ENCODE peak calls at places on chromosome 16, in seven cellular contexts. Z is DND-41, H is breast epithelium, G is cardiac fibroblast, S is endothelial cell, T is fibroblast of lung, C is PC-3. X is an unnamed sample.

GRCh38 chr16:1825864-1826690 is 548 bp downstream of the HAGH start:
- DNase-seq in T (no peak), S (peak; percentile 61), H (no peak), C (peak; percentile 49), G (peak; percentile 8), Z (peak; percentile 26), X (no peak)

GRCh38 chr16:22787456-22788189 is 26.3 kb upstream of the HS3ST2 start:
- DNase-seq in H (no peak), T (no peak), S (no peak), C (peak; percentile 87), Z (peak; percentile 20), G (no peak), X (no peak)

GRCh38 chr16:82507271-82507670 is 119.5 kb upstream of the CDH13 start:
- DNase-seq in H (no peak), G (no peak), S (no peak), Z (no peak), T (no peak), C (no peak), X (no peak)

GRCh38 chr16:3099732-3100499 is 822 bp upstream of the ZSCAN10 start:
- DNase-seq in S (peak; percentile 96), T (peak; percentile 80), Z (peak; percentile 68), G (peak; percentile 91), H (peak; percentile 89), C (peak; percentile 82), X (peak; percentile 93)

GRCh38 chr16:4679854-4680636 is 13.3 kb upstream of the NUDT16L1 start:
- DNase-seq in G (peak; percentile 23), H (peak; percentile 71), Z (no peak), C (peak; percentile 91), T (peak; percentile 80), S (no peak), X (peak; percentile 34)

GRCh38 chr16:79265701-79266100 is 334.8 kb downstream of the MAF start:
- DNase-seq in G (no peak), S (no peak), C (no peak), T (no peak), H (no peak), Z (no peak), X (no peak)

GRCh38 chr16:22264786-22265185 is 32.4 kb upstream of the POLR3E start:
- DNase-seq in C (no peak), T (no peak), Z (peak; percentile 35), G (no peak), S (no peak), H (no peak), X (no peak)

GRCh38 chr16:55526448-55526847 is 17.6 kb downstream of the LPCAT2 start:
- DNase-seq in C (no peak), G (peak; percentile 67), Z (no peak), H (no peak), T (no peak), S (no peak), X (no peak)

GRCh38 chr16:11796227-11797165 is 562 bp downstream of the ZC3H7A start:
- DNase-seq in H (peak; percentile 55), Z (peak; percentile 25), S (peak; percentile 59), G (peak; percentile 65), C (peak; percentile 11), T (peak; percentile 60), X (peak; percentile 33)

GRCh38 chr16:19822534-19822933 is 62.1 kb downstream of the GPRC5B start:
- DNase-seq in T (peak; percentile 69), H (no peak), Z (no peak), G (peak; percentile 79), S (no peak), C (no peak), X (no peak)

GRCh38 chr16:12455287-12455798 is 348.3 kb downstream of the CPPED1 start:
- DNase-seq in Z (peak; percentile 38), G (peak; percentile 66), T (peak; percentile 49), C (peak; percentile 66), H (no peak), S (peak; percentile 76), X (no peak)

GRCh38 chr16:814974-815373 is 14.4 kb upstream of the GNG13 start:
- DNase-seq in S (no peak), T (peak; percentile 31), H (no peak), C (no peak), Z (no peak), G (peak; percentile 11), X (no peak)

GRCh38 chr16:966035-966434 is 4.7 kb downstream of the LMF1 start:
- DNase-seq in G (no peak), C (no peak), T (no peak), H (no peak), S (no peak), Z (no peak), X (no peak)

GRCh38 chr16:26569793-26570192 is 496.9 kb upstream of the C16orf82 start:
- DNase-seq in S (peak; percentile 11), Z (peak; percentile 5), T (no peak), C (peak; percentile 2), H (no peak), G (no peak), X (no peak)
- TF ChIP-seq CTCF in S (no peak), Z (peak; percentile 62), T (no peak), C (peak; percentile 23), H (no peak), G (no peak), X (no peak)

GRCh38 chr16:71542377-71542776 is 16.2 kb downstream of the CHST4 start:
- DNase-seq in S (peak; percentile 78), C (peak; percentile 6), G (peak; percentile 30), T (peak; percentile 6), H (no peak), Z (peak; percentile 56), X (peak; percentile 60)

GRCh38 chr16:71536752-71537499 is 10.7 kb downstream of the CHST4 start:
- DNase-seq in C (no peak), Z (no peak), S (no peak), T (no peak), H (no peak), G (no peak), X (no peak)

GRCh38 chr16:71537643-71538042 is 11.4 kb downstream of the CHST4 start:
- DNase-seq in Z (peak; percentile 43), C (peak; percentile 63), G (peak; percentile 52), H (no peak), S (peak; percentile 61), T (peak; percentile 24), X (no peak)
- TF ChIP-seq CTCF in Z (peak; percentile 74), C (peak; percentile 61), G (peak; percentile 70), H (no peak), S (peak; percentile 63), T (peak; percentile 61), X (no peak)

GRCh38 chr16:86308514-86308913 is 201.8 kb upstream of the FOXF1 start:
- DNase-seq in S (no peak), T (no peak), C (no peak), G (no peak), Z (no peak), H (no peak), X (no peak)
- TF ChIP-seq CTCF in S (no peak), T (no peak), C (no peak), G (no peak), Z (no peak), H (no peak), X (no peak)

DNA sequence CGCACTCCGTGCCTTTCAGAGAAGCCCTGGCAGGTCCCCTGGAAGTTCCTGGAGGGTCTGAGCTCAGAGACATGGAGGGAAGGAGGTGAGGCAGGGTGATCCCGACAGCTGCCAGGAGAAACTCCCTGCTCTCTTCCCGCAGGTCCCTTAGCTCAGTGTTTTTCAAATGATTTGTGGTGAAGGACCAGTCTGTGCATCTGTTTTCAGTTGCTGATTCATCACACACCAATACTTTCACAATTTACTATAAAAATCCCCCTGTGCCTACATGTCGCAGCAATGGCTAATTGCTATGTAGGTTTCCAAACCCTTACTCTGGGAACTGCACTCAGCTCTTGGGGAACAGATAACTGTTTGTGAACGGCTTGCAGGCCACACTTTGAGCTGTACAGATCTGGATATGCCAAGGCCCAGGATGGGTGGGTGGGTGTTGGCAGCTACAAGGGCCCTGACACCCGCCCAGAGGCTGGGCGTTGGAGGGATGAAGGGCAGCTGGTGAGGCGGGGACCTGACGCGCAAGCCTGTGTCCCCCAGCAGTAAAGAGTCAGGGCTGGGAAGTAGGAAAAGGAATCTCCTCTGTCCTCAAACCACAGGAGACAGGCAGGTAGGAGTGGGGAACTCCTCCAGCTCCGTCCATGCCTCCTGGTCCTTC is 20.5 kb upstream of the EMP2 start:
- DNase-seq in S (no peak), H (no peak), Z (no peak), C (no peak), T (no peak), G (no peak), X (no peak)
- TF ChIP-seq CTCF in S (no peak), H (no peak), Z (no peak), C (no peak), T (no peak), G (no peak), X (no peak)

GRCh38 chr16:87498324-87499188 is 5.7 kb upstream of the ZCCHC14 start:
- DNase-seq in Z (no peak), H (no peak), T (no peak), G (no peak), C (no peak), S (no peak), X (no peak)
- TF ChIP-seq CTCF in Z (no peak), H (no peak), T (no peak), G (no peak), C (no peak), S (no peak), X (no peak)